ENCODE peak calls at places on chromosomes 6 and 20, in seven cellular contexts. One of them, this sample, is unnamed.

GRCh38 chr20:34262488-34263288 is 21.5 kb downstream of the ASIP start:
- DNase-seq in K562: no peak
- DNase-seq in mesendoderm: peak; percentile 31
- DNase-seq in GM23248: peak; percentile 65
- DNase-seq in GM23338: no peak
- DNase-seq in PC-3: no peak
- DNase-seq in PC-9: no peak
- DNase-seq in this sample: no peak

GRCh38 chr6:54801669-54802068 is 44.9 kb upstream of the FAM83B start:
- DNase-seq in mesendoderm: peak; percentile 47
- DNase-seq in PC-9: no peak
- DNase-seq in PC-3: peak; percentile 80
- DNase-seq in GM23338: no peak
- DNase-seq in GM23248: peak; percentile 58
- DNase-seq in K562: no peak
- DNase-seq in this sample: no peak

GRCh38 chr6:71139249-71139648 is 149.4 kb upstream of the OGFRL1 start:
- DNase-seq in GM23338: no peak
- DNase-seq in K562: no peak
- DNase-seq in mesendoderm: peak; percentile 18
- DNase-seq in PC-9: peak; percentile 59
- DNase-seq in GM23248: no peak
- DNase-seq in PC-3: peak; percentile 2
- DNase-seq in this sample: no peak

GRCh38 chr6:165986647-165987482 is 180.8 kb downstream of the TBXT start:
- DNase-seq in K562: no peak
- DNase-seq in GM23248: peak; percentile 50
- DNase-seq in mesendoderm: peak; percentile 41
- DNase-seq in PC-9: no peak
- DNase-seq in GM23338: peak; percentile 68
- DNase-seq in PC-3: no peak
- DNase-seq in this sample: peak; percentile 69

GRCh38 chr6:152130441-152130840 is 323.0 kb downstream of the ESR1 start:
- DNase-seq in GM23248: peak; percentile 70
- DNase-seq in K562: no peak
- DNase-seq in PC-9: no peak
- DNase-seq in mesendoderm: no peak
- DNase-seq in GM23338: no peak
- DNase-seq in PC-3: peak; percentile 26
- DNase-seq in this sample: no peak

GRCh38 chr6:29633532-29633901 is 534 bp upstream of the GABBR1 start:
- DNase-seq in GM23248: no peak
- DNase-seq in K562: no peak
- DNase-seq in GM23338: no peak
- DNase-seq in PC-9: no peak
- DNase-seq in mesendoderm: no peak
- DNase-seq in PC-3: no peak
- DNase-seq in this sample: no peak

GRCh38 chr20:3047486-3048419 is 1.9 kb downstream of the MRPS26 start:
- DNase-seq in K562: no peak
- DNase-seq in PC-9: no peak
- DNase-seq in PC-3: no peak
- DNase-seq in mesendoderm: no peak
- DNase-seq in GM23248: no peak
- DNase-seq in GM23338: no peak
- DNase-seq in this sample: no peak

GRCh38 chr20:10648651-10649050 is 25.1 kb downstream of the JAG1 start:
- DNase-seq in GM23248: peak; percentile 66
- DNase-seq in PC-3: no peak
- DNase-seq in K562: no peak
- DNase-seq in GM23338: no peak
- DNase-seq in PC-9: no peak
- DNase-seq in mesendoderm: peak; percentile 46
- DNase-seq in this sample: no peak

GRCh38 chr6:106496791-106497190 is 132.5 kb downstream of the RTN4IP1 start:
- DNase-seq in mesendoderm: no peak
- DNase-seq in GM23248: no peak
- DNase-seq in PC-3: no peak
- DNase-seq in PC-9: no peak
- DNase-seq in K562: no peak
- DNase-seq in GM23338: no peak
- DNase-seq in this sample: no peak

GRCh38 chr6:51559059-51559458 is 528.4 kb downstream of the PKHD1 start:
- DNase-seq in K562: no peak
- DNase-seq in GM23338: peak; percentile 44
- DNase-seq in PC-9: no peak
- DNase-seq in mesendoderm: peak; percentile 36
- DNase-seq in PC-3: peak; percentile 69
- DNase-seq in GM23248: no peak
- DNase-seq in this sample: no peak

GRCh38 chr6:35984701-35985100 is 39.7 kb downstream of the SLC26A8 start:
- DNase-seq in GM23248: no peak
- DNase-seq in mesendoderm: peak; percentile 37
- DNase-seq in GM23338: peak; percentile 72
- DNase-seq in K562: no peak
- DNase-seq in PC-9: no peak
- DNase-seq in PC-3: no peak
- DNase-seq in this sample: no peak

GRCh38 chr6:13331516-13332348 is 3.4 kb upstream of the TBC1D7 start:
- DNase-seq in PC-9: no peak
- DNase-seq in K562: peak; percentile 42
- DNase-seq in GM23248: peak; percentile 49
- DNase-seq in GM23338: peak; percentile 44
- DNase-seq in mesendoderm: peak; percentile 40
- DNase-seq in PC-3: peak; percentile 73
- DNase-seq in this sample: no peak

GRCh38 chr20:47326718-47327137 is 29.8 kb downstream of the ZMYND8 start:
- DNase-seq in mesendoderm: no peak
- DNase-seq in PC-3: peak; percentile 60
- DNase-seq in PC-9: no peak
- DNase-seq in K562: no peak
- DNase-seq in GM23338: no peak
- DNase-seq in GM23248: peak; percentile 52
- DNase-seq in this sample: no peak

GRCh38 chr6:134374486-134374885 is 56.6 kb upstream of the SGK1 start:
- DNase-seq in GM23248: peak; percentile 50
- DNase-seq in PC-9: no peak
- DNase-seq in PC-3: no peak
- DNase-seq in GM23338: no peak
- DNase-seq in mesendoderm: no peak
- DNase-seq in K562: no peak
- DNase-seq in this sample: no peak

GRCh38 chr6:87501809-87502572 is 29.2 kb downstream of the SLC35A1 start:
- DNase-seq in PC-3: no peak
- DNase-seq in GM23338: no peak
- DNase-seq in PC-9: no peak
- DNase-seq in mesendoderm: no peak
- DNase-seq in GM23248: no peak
- DNase-seq in K562: no peak
- DNase-seq in this sample: no peak

GRCh38 chr6:32840604-32841246 is 2.2 kb upstream of the TAP2 start:
- DNase-seq in GM23338: no peak
- DNase-seq in PC-3: no peak
- DNase-seq in GM23248: no peak
- DNase-seq in PC-9: no peak
- DNase-seq in mesendoderm: no peak
- DNase-seq in K562: no peak
- DNase-seq in this sample: no peak

GRCh38 chr20:38730167-38730988 is 6.1 kb downstream of the SLC32A1 start:
- DNase-seq in mesendoderm: peak; percentile 8
- DNase-seq in PC-3: no peak
- DNase-seq in GM23338: peak; percentile 28
- DNase-seq in PC-9: no peak
- DNase-seq in K562: no peak
- DNase-seq in GM23248: no peak
- DNase-seq in this sample: no peak

GRCh38 chr20:59178983-59179595 is 15.5 kb downstream of the ZNF831 start:
- DNase-seq in PC-3: no peak
- DNase-seq in PC-9: no peak
- DNase-seq in K562: no peak
- DNase-seq in mesendoderm: no peak
- DNase-seq in GM23338: no peak
- DNase-seq in GM23248: no peak
- DNase-seq in this sample: peak; percentile 55

GRCh38 chr6:146422789-146423188 is 120.8 kb upstream of the RAB32 start:
- DNase-seq in PC-9: no peak
- DNase-seq in GM23248: no peak
- DNase-seq in PC-3: no peak
- DNase-seq in mesendoderm: no peak
- DNase-seq in GM23338: no peak
- DNase-seq in K562: no peak
- DNase-seq in this sample: no peak
- H3K4me1 ChIP-seq in PC-9: no peaks in the 10 kb centered on the region
- H3K4me1 ChIP-seq in GM23248: peaks cover 3% of the 10 kb centered on the region
- H3K4me1 ChIP-seq in PC-3: no peaks in the 10 kb centered on the region
- H3K4me1 ChIP-seq in mesendoderm: no peaks in the 10 kb centered on the region
- H3K4me1 ChIP-seq in GM23338: no peaks in the 10 kb centered on the region
- H3K4me1 ChIP-seq in K562: no peaks in the 10 kb centered on the region
- H3K4me1 ChIP-seq in this sample: peaks cover 12% of the 10 kb centered on the region

DNA sequence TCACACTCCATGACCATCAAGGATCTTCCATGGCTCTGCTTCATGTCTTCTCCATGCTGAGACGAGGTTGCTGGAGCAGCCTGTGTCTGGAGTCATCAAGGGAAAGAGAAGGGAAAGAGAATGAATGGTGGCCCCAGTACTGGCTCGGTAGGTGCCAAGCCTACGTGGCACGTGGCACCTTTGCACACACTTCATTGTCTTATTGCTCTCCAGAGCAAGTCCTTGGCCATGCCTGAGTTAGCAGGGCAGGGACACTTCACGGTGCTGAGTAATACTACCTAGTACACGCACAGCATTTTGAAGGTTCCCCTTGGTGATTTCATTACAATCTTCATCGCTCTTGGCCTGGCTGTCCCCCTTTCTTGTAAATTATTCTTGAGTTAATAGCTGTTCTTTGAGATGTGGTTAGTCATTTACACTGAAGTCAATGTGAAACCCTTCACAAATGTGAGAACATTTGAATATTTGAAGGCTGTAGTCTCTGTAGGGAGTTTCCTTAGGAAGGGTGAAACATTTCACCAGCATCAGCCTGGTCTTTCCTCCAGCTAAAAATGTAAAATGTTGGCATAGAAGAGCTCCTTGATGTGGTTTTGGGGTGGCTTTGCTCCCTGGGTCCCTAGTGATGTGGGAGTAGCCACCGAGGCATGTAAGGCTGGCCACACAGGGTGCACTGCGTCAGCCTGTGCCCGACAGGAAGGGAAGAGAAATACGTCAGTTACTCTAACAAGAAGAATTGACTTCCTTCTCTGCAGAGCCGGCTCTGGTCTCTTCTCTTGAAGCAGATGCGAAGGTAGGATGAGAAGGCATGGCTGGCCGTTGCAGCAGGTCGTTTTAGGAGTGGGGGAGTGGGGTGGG is at the start of gene SYTL3:
- DNase-seq in GM23248: peak; percentile 87
- DNase-seq in mesendoderm: no peak
- DNase-seq in K562: no peak
- DNase-seq in PC-3: no peak
- DNase-seq in PC-9: no peak
- DNase-seq in GM23338: no peak
- DNase-seq in this sample: no peak
- H3K4me2 ChIP-seq in GM23248: peak within 1 kb of the TSS; percentile 63
- H3K4me2 ChIP-seq in mesendoderm: no peak within 1 kb of the TSS
- H3K4me2 ChIP-seq in K562: peak within 1 kb of the TSS; percentile 30
- H3K4me2 ChIP-seq in PC-3: no peak within 1 kb of the TSS
- H3K4me2 ChIP-seq in PC-9: peak within 1 kb of the TSS; percentile 33
- H3K4me2 ChIP-seq in GM23338: no peak within 1 kb of the TSS
- H3K4me2 ChIP-seq in this sample: no peak within 1 kb of the TSS

GRCh38 chr20:62921119-62921687 is 5.1 kb downstream of the DIDO1 start:
- DNase-seq in GM23248: peak; percentile 85
- DNase-seq in mesendoderm: peak; percentile 92
- DNase-seq in K562: peak; percentile 43
- DNase-seq in PC-9: peak; percentile 53
- DNase-seq in PC-3: peak; percentile 63
- DNase-seq in GM23338: peak; percentile 90
- DNase-seq in this sample: peak; percentile 85

GRCh38 chr20:62918137-62918536 is 8.2 kb downstream of the DIDO1 start:
- DNase-seq in mesendoderm: no peak
- DNase-seq in GM23248: no peak
- DNase-seq in PC-9: no peak
- DNase-seq in K562: no peak
- DNase-seq in GM23338: no peak
- DNase-seq in PC-3: no peak
- DNase-seq in this sample: no peak

GRCh38 chr20:62922451-62922921 is 3.8 kb downstream of the DIDO1 start:
- DNase-seq in PC-3: no peak
- DNase-seq in K562: no peak
- DNase-seq in PC-9: no peak
- DNase-seq in GM23248: peak; percentile 19
- DNase-seq in GM23338: no peak
- DNase-seq in mesendoderm: no peak
- DNase-seq in this sample: no peak

GRCh38 chr20:62918830-62919229 is 7.5 kb downstream of the DIDO1 start:
- DNase-seq in K562: no peak
- DNase-seq in GM23248: no peak
- DNase-seq in PC-3: no peak
- DNase-seq in mesendoderm: no peak
- DNase-seq in PC-9: no peak
- DNase-seq in GM23338: no peak
- DNase-seq in this sample: no peak

GRCh38 chr20:62920039-62920645 is 6.2 kb downstream of the DIDO1 start:
- DNase-seq in GM23338: no peak
- DNase-seq in GM23248: no peak
- DNase-seq in PC-9: no peak
- DNase-seq in K562: no peak
- DNase-seq in PC-3: no peak
- DNase-seq in mesendoderm: no peak
- DNase-seq in this sample: no peak
- H3K4me1 ChIP-seq in GM23338: peaks cover 99% of the 10 kb centered on the region
- H3K4me1 ChIP-seq in GM23248: peaks cover 49% of the 10 kb centered on the region
- H3K4me1 ChIP-seq in PC-9: peaks cover 27% of the 10 kb centered on the region
- H3K4me1 ChIP-seq in K562: peaks cover 48% of the 10 kb centered on the region
- H3K4me1 ChIP-seq in PC-3: peaks cover 26% of the 10 kb centered on the region
- H3K4me1 ChIP-seq in mesendoderm: peaks cover 20% of the 10 kb centered on the region
- H3K4me1 ChIP-seq in this sample: peaks cover 76% of the 10 kb centered on the region

GRCh38 chr20:61497029-61497627 is 245.1 kb downstream of the CDH4 start:
- DNase-seq in mesendoderm: no peak
- DNase-seq in PC-3: no peak
- DNase-seq in PC-9: no peak
- DNase-seq in GM23248: no peak
- DNase-seq in K562: no peak
- DNase-seq in GM23338: peak; percentile 84
- DNase-seq in this sample: no peak

GRCh38 chr20:61503106-61503505 is 251.0 kb downstream of the CDH4 start:
- DNase-seq in K562: no peak
- DNase-seq in PC-3: no peak
- DNase-seq in GM23248: no peak
- DNase-seq in mesendoderm: no peak
- DNase-seq in GM23338: no peak
- DNase-seq in PC-9: no peak
- DNase-seq in this sample: no peak

GRCh38 chr20:61499859-61500258 is 247.8 kb downstream of the CDH4 start:
- DNase-seq in PC-9: no peak
- DNase-seq in K562: no peak
- DNase-seq in mesendoderm: peak; percentile 51
- DNase-seq in GM23338: no peak
- DNase-seq in GM23248: peak; percentile 47
- DNase-seq in PC-3: peak; percentile 3
- DNase-seq in this sample: no peak

GRCh38 chr20:61502433-61502832 is 250.4 kb downstream of the CDH4 start:
- DNase-seq in GM23248: peak; percentile 7
- DNase-seq in mesendoderm: no peak
- DNase-seq in PC-9: no peak
- DNase-seq in PC-3: no peak
- DNase-seq in K562: no peak
- DNase-seq in GM23338: no peak
- DNase-seq in this sample: no peak

GRCh38 chr20:61500791-61501321 is 248.8 kb downstream of the CDH4 start:
- DNase-seq in PC-9: no peak
- DNase-seq in mesendoderm: peak; percentile 96
- DNase-seq in GM23338: peak; percentile 35
- DNase-seq in K562: no peak
- DNase-seq in PC-3: no peak
- DNase-seq in GM23248: peak; percentile 7
- DNase-seq in this sample: no peak
- H3K4me2 ChIP-seq in PC-9: no peak overlapping the region
- H3K4me2 ChIP-seq in mesendoderm: no peak overlapping the region
- H3K4me2 ChIP-seq in GM23338: peak overlapping the region; percentile 29
- H3K4me2 ChIP-seq in K562: no peak overlapping the region
- H3K4me2 ChIP-seq in PC-3: no peak overlapping the region
- H3K4me2 ChIP-seq in GM23248: no peak overlapping the region
- H3K4me2 ChIP-seq in this sample: no peak overlapping the region